ENCODE peak calls at places on chromosome 2, in four cellular contexts. L is RWPE2, P is GM23248, E is Peyer's patch. H is an unnamed sample.

GRCh38 chr2:130762031-130762909 is 6.9 kb downstream of the AMER3 start:
- DNase-seq in P (no peak), E (no peak), L (no peak), H (no peak)

GRCh38 chr2:66865161-66865560 is 430.2 kb downstream of the MEIS1 start:
- DNase-seq in P (peak), L (no peak), E (no peak), H (no peak)

GRCh38 chr2:88637464-88637863 is 10.2 kb upstream of the EIF2AK3 start:
- DNase-seq in P (no peak), L (no peak), E (no peak), H (no peak)

GRCh38 chr2:106547104-106547503 is 59.9 kb downstream of the CD8B2 start:
- DNase-seq in L (no peak), E (no peak), P (no peak), H (no peak)

GRCh38 chr2:66305714-66306113 is 129.2 kb upstream of the MEIS1 start:
- DNase-seq in L (no peak), E (no peak), P (no peak), H (peak)

GRCh38 chr2:39153312-39153711 is 32.5 kb upstream of the SOS1 start:
- DNase-seq in P (peak), E (no peak), L (no peak), H (no peak)

GRCh38 chr2:168571061-168571460 is 115.0 kb downstream of the CERS6 start:
- DNase-seq in P (no peak), E (no peak), L (no peak), H (no peak)

GRCh38 chr2:26429779-26430654 is 28.3 kb downstream of the DRC1 start:
- DNase-seq in L (no peak), E (no peak), P (peak), H (no peak)

GRCh38 chr2:126657146-126657635 is 1.2 kb downstream of the GYPC start:
- DNase-seq in P (peak), E (no peak), L (no peak), H (peak)

GRCh38 chr2:96806468-96807126 is 9.5 kb upstream of the CNNM3 start:
- DNase-seq in L (no peak), P (no peak), E (peak), H (no peak)

GRCh38 chr2:27356056-27356381 is 545 bp downstream of the GTF3C2 start:
- DNase-seq in P (peak), E (peak), L (no peak), H (no peak)

GRCh38 chr2:168912466-168913170 is 11.5 kb downstream of the G6PC2 start:
- DNase-seq in E (peak), P (peak), L (no peak), H (no peak)

GRCh38 chr2:212005077-212005671 is 533.4 kb downstream of the ERBB4 start:
- DNase-seq in E (no peak), P (peak), L (no peak), H (peak)

GRCh38 chr2:6909431-6910385 is 7.5 kb upstream of the RNF144A start:
- DNase-seq in E (no peak), P (no peak), L (no peak), H (no peak)

GRCh38 chr2:10274376-10274775 is 28.3 kb upstream of the HPCAL1 start:
- DNase-seq in E (no peak), L (no peak), P (no peak), H (no peak)

GRCh38 chr2:199431748-199432213 is 26.0 kb downstream of the SATB2 start:
- DNase-seq in L (no peak), P (no peak), E (no peak), H (no peak)

GRCh38 chr2:132760405-132760804 is 90.4 kb upstream of the LYPD1 start:
- DNase-seq in P (no peak), L (no peak), E (no peak), H (no peak)

GRCh38 chr2:72041638-72042111 is 106.0 kb downstream of the CYP26B1 start:
- DNase-seq in P (no peak), L (peak), E (no peak), H (no peak)

GRCh38 chr2:78251708-78252107 is 729.5 kb upstream of the LRRTM4 start:
- DNase-seq in E (no peak), P (no peak), L (no peak), H (no peak)

GRCh38 chr2:233487748-233488345 is 78.7 kb downstream of the USP40 start:
- DNase-seq in E (no peak), L (no peak), P (peak), H (no peak)

GRCh38 chr2:211611061-211611518 is 927.5 kb downstream of the ERBB4 start:
- DNase-seq in E (no peak), L (no peak), P (peak), H (no peak)

GRCh38 chr2:176174850-176175728 is 13.4 kb upstream of the HOXD1 start:
- DNase-seq in E (no peak), P (no peak), L (no peak), H (peak)

GRCh38 chr2:238940806-238941205 is 92.9 kb downstream of the TWIST2 start:
- DNase-seq in P (no peak), L (no peak), E (no peak), H (peak)

GRCh38 chr2:6447209-6447608 is 418.5 kb downstream of the CMPK2 start:
- DNase-seq in L (no peak), P (no peak), E (no peak), H (no peak)

GRCh38 chr2:7348761-7349160 is 431.5 kb downstream of the RNF144A start:
- DNase-seq in P (no peak), E (no peak), L (no peak), H (no peak)

GRCh38 chr2:120257522-120257921 is 4.9 kb downstream of the RALB start:
- DNase-seq in E (no peak), L (no peak), P (no peak), H (no peak)
- H3K4me3 ChIP-seq in E (no peak), L (no peak), P (no peak), H (no peak)

GRCh38 chr2:60533114-60534033 is 20.1 kb downstream of the BCL11A start:
- DNase-seq in L (no peak), P (peak), E (no peak), H (no peak)
- H3K27ac ChIP-seq in L (no peak), P (peak), E (peak), H (no peak)

GRCh38 chr2:15669375-15669910 is 77.8 kb downstream of the DDX1 start:
- DNase-seq in P (no peak), L (no peak), E (no peak), H (no peak)

GRCh38 chr2:15666776-15667578 is 75.3 kb downstream of the DDX1 start:
- DNase-seq in P (no peak), L (no peak), E (no peak), H (no peak)

GRCh38 chr2:15668611-15669305 is 77.1 kb downstream of the DDX1 start:
- DNase-seq in L (no peak), P (no peak), E (no peak), H (no peak)

GRCh38 chr2:15665943-15666460 is 74.3 kb downstream of the DDX1 start:
- DNase-seq in E (no peak), P (no peak), L (no peak), H (no peak)

GRCh38 chr2:15667579-15668556 is 76.2 kb downstream of the DDX1 start:
- DNase-seq in P (peak), E (no peak), L (no peak), H (no peak)
- H3K4me3 ChIP-seq in P (no peak), E (no peak), L (no peak), H (no peak)

GRCh38 chr2:143139835-143140393 is 10.7 kb downstream of the ARHGAP15 start:
- DNase-seq in L (no peak), P (no peak), E (no peak), H (no peak)
- H3K27ac ChIP-seq in L (no peak), P (no peak), E (no peak), H (no peak)

GRCh38 chr2:73217160-73217559 is 3.1 kb downstream of the SMYD5 start:
- DNase-seq in L (no peak), P (no peak), E (no peak), H (no peak)
- H3K4me3 ChIP-seq in L (no peak), P (no peak), E (no peak), H (no peak)

DNA sequence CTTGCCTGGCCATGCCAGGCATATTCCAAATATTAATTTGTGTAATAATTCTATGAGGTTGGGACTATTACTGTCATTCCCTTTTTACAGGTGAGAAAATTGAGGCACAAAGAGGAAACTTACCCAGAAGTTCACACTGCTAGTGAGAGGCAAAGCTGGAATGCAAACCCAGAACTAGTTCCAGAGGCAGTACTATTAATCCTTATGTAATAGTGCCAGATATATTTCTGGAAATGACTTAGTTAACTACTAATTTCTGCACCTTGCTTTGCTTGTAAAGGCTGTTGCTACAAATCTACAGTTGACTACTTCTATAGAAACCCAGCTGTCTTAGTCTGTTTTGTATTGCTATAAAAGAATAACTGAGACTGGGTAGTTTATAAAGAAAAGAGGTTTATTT is 5.3 kb upstream of the CFLAR start:
- DNase-seq in E (no peak), P (no peak), L (no peak), H (no peak)
- H3K27ac ChIP-seq in E (no peak), P (no peak), L (no peak), H (no peak)